ENCODE peak calls at places on chromosomes 7 and 10, in eight cellular contexts. P is BE2C, H is stomach, V is body of pancreas, G is left ventricle myocardium inferior, L is tibial nerve, K is lower lobe of right lung, Y is transverse colon. J is an unnamed sample.

GRCh38 chr10:111379521-111379920 is 302.7 kb downstream of the ADRA2A start:
- DNase-seq in P (no peak), H (no peak), V (no peak), G (no peak), L (no peak), K (no peak), Y (no peak), J (no peak)

GRCh38 chr10:61971016-61971350 is 69.5 kb downstream of the ARID5B start:
- DNase-seq in P (no peak), H (no peak), V (no peak), G (no peak), L (no peak), K (no peak), Y (no peak), J (no peak)

GRCh38 chr7:111658546-111658945 is 96.3 kb upstream of the IMMP2L start:
- DNase-seq in P (no peak), H (no peak), V (no peak), G (no peak), L (no peak), K (no peak), Y (no peak), J (no peak)

GRCh38 chr7:5294169-5294987 is 11.6 kb downstream of the SLC29A4 start:
- DNase-seq in P (no peak), H (no peak), V (no peak), G (no peak), L (no peak), K (no peak), Y (no peak), J (no peak)

GRCh38 chr10:63068246-63068645 is 64.9 kb upstream of the NRBF2 start:
- DNase-seq in P (no peak), H (no peak), V (no peak), G (no peak), L (no peak), K (no peak), Y (no peak), J (no peak)

GRCh38 chr7:475425-475728 is 44.3 kb downstream of the PDGFA start:
- DNase-seq in P (no peak), H (no peak), V (no peak), G (no peak), L (no peak), K (no peak), Y (no peak), J (no peak)

GRCh38 chr10:117163061-117163953 is 25.2 kb upstream of the VAX1 start:
- DNase-seq in P (no peak), H (no peak), V (peak; percentile 16), G (no peak), L (no peak), K (no peak), Y (no peak), J (no peak)

GRCh38 chr7:28755255-28755654 is 202.9 kb downstream of the TRIL start:
- DNase-seq in P (no peak), H (no peak), V (no peak), G (no peak), L (peak; percentile 33), K (no peak), Y (no peak), J (peak; percentile 53)

GRCh38 chr7:111292026-111292430 is 201.1 kb downstream of the LRRN3 start:
- DNase-seq in P (no peak), H (no peak), V (no peak), G (no peak), L (no peak), K (no peak), Y (no peak), J (peak; percentile 33)

GRCh38 chr7:121879544-121879943 is 6.6 kb downstream of the PTPRZ1 start:
- DNase-seq in P (no peak), H (no peak), V (no peak), G (no peak), L (no peak), K (no peak), Y (no peak), J (no peak)
- H3K4me1 ChIP-seq in P (no peaks in the 10 kb centered on the region), H (peaks cover under 1% of the 10 kb centered on the region), V (no peaks in the 10 kb centered on the region), G (no peaks in the 10 kb centered on the region), L (no peaks in the 10 kb centered on the region), K (no peaks in the 10 kb centered on the region), Y (no peaks in the 10 kb centered on the region), J (no peaks in the 10 kb centered on the region)

GRCh38 chr7:35691827-35692307 is 3.1 kb downstream of the HERPUD2 start:
- DNase-seq in P (no peak), H (no peak), V (no peak), G (no peak), L (no peak), K (no peak), Y (peak; percentile 22), J (no peak)
- H3K4me3 ChIP-seq in P (no peak overlapping the region), H (peak overlapping the region; percentile 27), V (no peak overlapping the region), G (peak overlapping the region; percentile 92), L (no peak overlapping the region), K (peak overlapping the region; percentile 92), Y (no peak overlapping the region), J (no peak overlapping the region)

GRCh38 chr10:103651783-103652476 is 158.4 kb downstream of the NEURL1 start:
- DNase-seq in P (no peak), H (no peak), V (no peak), G (peak; percentile 79), L (no peak), K (no peak), Y (peak; percentile 61), J (no peak)
- H3K4me1 ChIP-seq in P (peaks cover 17% of the 10 kb centered on the region), H (peaks cover 79% of the 10 kb centered on the region), V (peaks cover 6% of the 10 kb centered on the region), G (peaks cover 76% of the 10 kb centered on the region), L (peaks cover 4% of the 10 kb centered on the region), K (peaks cover 63% of the 10 kb centered on the region), Y (peaks cover 68% of the 10 kb centered on the region), J (no peaks in the 10 kb centered on the region)

GRCh38 chr10:11931038-11931437 is 107.9 kb downstream of the PROSER2 start:
- DNase-seq in P (no peak), H (no peak), V (no peak), G (no peak), L (no peak), K (no peak), Y (no peak), J (no peak)

GRCh38 chr10:11933837-11934236 is 108.8 kb downstream of the UPF2 start:
- DNase-seq in P (no peak), H (no peak), V (no peak), G (no peak), L (no peak), K (no peak), Y (peak; percentile 46), J (no peak)

GRCh38 chr10:11934262-11934661 is 108.3 kb downstream of the UPF2 start:
- DNase-seq in P (no peak), H (no peak), V (no peak), G (no peak), L (no peak), K (no peak), Y (peak; percentile 54), J (no peak)

DNA sequence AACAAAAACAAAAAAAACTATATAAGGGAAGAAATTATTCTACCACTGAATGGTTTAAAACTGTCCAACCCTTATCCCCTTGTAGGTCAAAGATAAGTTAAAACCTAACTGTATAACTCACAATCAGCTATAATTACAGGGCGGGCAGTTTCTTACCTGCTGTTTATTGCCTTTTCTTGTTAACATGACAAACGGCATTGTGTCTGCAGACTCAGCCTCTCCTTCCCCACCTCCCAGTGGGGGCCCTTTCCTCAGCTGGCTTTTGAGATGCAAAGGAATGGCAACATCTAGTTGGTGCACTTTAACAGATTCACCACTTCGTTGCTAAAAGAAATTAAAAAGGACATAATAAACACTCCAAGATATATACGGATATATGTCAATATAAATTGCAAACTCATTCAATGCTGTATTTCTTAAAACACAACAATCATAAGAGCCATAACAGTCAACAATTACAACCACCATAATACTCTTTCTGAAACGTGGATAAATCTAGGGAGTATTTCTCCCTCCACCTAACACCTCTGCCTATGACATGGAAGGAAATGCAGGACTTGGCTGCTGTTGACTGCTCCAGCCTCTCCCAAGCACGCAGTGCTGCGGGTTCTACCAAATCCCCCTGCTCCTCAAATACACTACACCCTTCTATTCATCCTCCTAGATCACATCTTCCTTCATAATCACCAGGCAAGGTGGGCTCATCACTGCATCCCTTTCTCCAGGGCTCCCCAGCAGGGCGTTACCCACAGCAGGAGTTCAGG is 106.0 kb downstream of the UPF2 start:
- DNase-seq in P (no peak), H (no peak), V (no peak), G (no peak), L (no peak), K (no peak), Y (peak; percentile 57), J (no peak)
- H3K4me3 ChIP-seq in P (no peak overlapping the region), H (no peak overlapping the region), V (no peak overlapping the region), G (no peak overlapping the region), L (no peak overlapping the region), K (no peak overlapping the region), Y (no peak overlapping the region), J (no peak overlapping the region)

GRCh38 chr10:103618027-103618385 is 124.5 kb downstream of the NEURL1 start:
- DNase-seq in P (no peak), H (no peak), V (no peak), G (no peak), L (no peak), K (no peak), Y (no peak), J (no peak)

GRCh38 chr10:103620357-103620749 is 126.8 kb downstream of the NEURL1 start:
- DNase-seq in P (no peak), H (no peak), V (no peak), G (no peak), L (no peak), K (no peak), Y (no peak), J (no peak)

GRCh38 chr10:103617362-103618026 is 124.0 kb downstream of the NEURL1 start:
- DNase-seq in P (no peak), H (no peak), V (no peak), G (no peak), L (no peak), K (no peak), Y (no peak), J (no peak)

GRCh38 chr10:103619424-103620356 is 126.2 kb downstream of the NEURL1 start:
- DNase-seq in P (no peak), H (no peak), V (no peak), G (no peak), L (no peak), K (no peak), Y (no peak), J (no peak)

DNA sequence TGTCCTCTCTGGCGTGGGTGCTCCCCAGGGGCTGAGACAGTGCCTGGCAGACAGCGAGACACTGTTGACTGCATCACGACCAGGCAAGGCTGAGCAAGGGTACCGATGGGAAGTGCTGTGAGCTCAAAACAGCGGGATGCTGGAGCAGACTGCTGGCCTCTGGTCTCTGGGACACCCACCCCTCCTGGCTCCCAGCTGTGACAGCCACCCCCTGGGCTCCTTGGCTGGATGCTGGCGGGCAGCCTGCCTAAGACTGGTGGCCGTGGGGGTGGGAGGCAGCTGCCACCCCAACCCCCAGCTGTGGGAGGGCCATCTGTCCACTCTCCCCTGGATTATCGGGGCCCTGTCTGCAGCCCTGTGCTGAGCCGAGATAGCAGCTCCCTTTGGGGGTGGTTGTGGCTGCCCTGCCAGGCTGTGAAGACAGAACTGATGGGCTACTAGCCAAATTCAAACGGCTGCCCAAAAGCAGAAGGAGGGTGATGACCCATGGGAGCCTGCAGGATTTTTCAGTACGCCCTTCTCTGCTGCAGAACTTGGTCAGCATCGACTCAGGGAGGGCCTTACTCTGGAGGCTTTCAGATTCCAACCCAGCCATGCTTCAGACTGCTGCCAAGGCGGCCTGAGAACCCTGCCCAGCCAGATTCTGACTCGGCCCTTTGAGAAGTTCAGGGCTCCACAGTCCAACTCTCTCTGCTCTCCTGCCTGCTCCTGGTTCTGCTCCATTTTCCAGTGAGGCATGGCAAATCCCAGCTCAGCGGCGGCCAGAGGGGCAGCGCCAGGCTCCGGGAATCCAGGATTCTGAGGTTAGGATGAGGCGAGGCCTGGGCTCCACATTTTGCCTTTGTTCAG is 125.3 kb downstream of the NEURL1 start:
- DNase-seq in P (peak; percentile 83), H (peak; percentile 59), V (peak; percentile 33), G (peak; percentile 67), L (peak; percentile 81), K (no peak), Y (peak; percentile 27), J (no peak)
- H3K4me1 ChIP-seq in P (peaks cover 32% of the 10 kb centered on the region), H (peaks cover 73% of the 10 kb centered on the region), V (peaks cover 17% of the 10 kb centered on the region), G (peaks cover 97% of the 10 kb centered on the region), L (peaks cover 4% of the 10 kb centered on the region), K (peaks cover 43% of the 10 kb centered on the region), Y (peaks cover 52% of the 10 kb centered on the region), J (peaks cover 17% of the 10 kb centered on the region)

GRCh38 chr7:128734777-128735342 is 4.3 kb upstream of the CALU start:
- DNase-seq in P (no peak), H (no peak), V (no peak), G (no peak), L (no peak), K (no peak), Y (no peak), J (no peak)
- H3K4me3 ChIP-seq in P (no peak overlapping the region), H (no peak overlapping the region), V (no peak overlapping the region), G (no peak overlapping the region), L (no peak overlapping the region), K (no peak overlapping the region), Y (no peak overlapping the region), J (no peak overlapping the region)

J was measured in SJCRH30.